ENCODE peak calls at places on chromosomes 6 and 20, in four cellular contexts. T is sigmoid colon, I is fibroblast of lung, E is prostate gland. L is an unnamed sample.

GRCh38 chr20:23508896-23509579 is 18.1 kb downstream of the CST8 start:
- DNase-seq in T (no peak), I (no peak), E (no peak), L (no peak)

GRCh38 chr6:148524976-148525375 is 182.3 kb downstream of the SASH1 start:
- DNase-seq in T (no peak), E (no peak), I (peak; percentile 85), L (no peak)

GRCh38 chr6:113073611-113074191 is 726.6 kb downstream of the RFPL4B start:
- DNase-seq in T (no peak), I (peak; percentile 67), E (no peak), L (no peak)

GRCh38 chr20:36462440-36463211 is 78.7 kb upstream of the MYL9 start:
- DNase-seq in T (peak; percentile 88), I (peak; percentile 55), E (peak; percentile 22), L (peak; percentile 42)

GRCh38 chr6:148624025-148624424 is 122.8 kb upstream of the UST start:
- DNase-seq in I (peak; percentile 20), E (no peak), T (no peak), L (peak; percentile 21)

GRCh38 chr6:31641370-31641769 is 11.1 kb downstream of the BAG6 start:
- DNase-seq in E (no peak), I (no peak), T (no peak), L (no peak)

GRCh38 chr20:33668087-33668790 is 1.5 kb downstream of the ACTL10 start:
- DNase-seq in I (no peak), E (no peak), T (peak; percentile 93), L (peak; percentile 84)

GRCh38 chr6:43665376-43665775 is 20.5 kb downstream of the RSPH9 start:
- DNase-seq in I (no peak), T (no peak), E (no peak), L (no peak)

GRCh38 chr6:150998992-150999975 is 133.8 kb downstream of the MTHFD1L start:
- DNase-seq in I (peak; percentile 54), E (no peak), T (no peak), L (no peak)

GRCh38 chr6:132130530-132131298 is 179.5 kb upstream of the CCN2 start:
- DNase-seq in E (peak; percentile 8), T (peak; percentile 71), I (peak; percentile 85), L (no peak)

GRCh38 chr6:89487864-89488263 is 54.9 kb downstream of the ANKRD6 start:
- DNase-seq in E (no peak), I (no peak), T (no peak), L (no peak)

GRCh38 chr6:39568896-39569295 is 156.3 kb downstream of the KIF6 start:
- DNase-seq in T (no peak), E (no peak), I (peak; percentile 71), L (no peak)

GRCh38 chr6:111784423-111784822 is 88.8 kb downstream of the FYN start:
- DNase-seq in E (no peak), I (peak; percentile 18), T (no peak), L (no peak)
- H3K4me1 ChIP-seq in E (no peaks in the 10 kb centered on the region), I (peaks cover 2% of the 10 kb centered on the region), T (no peaks in the 10 kb centered on the region), L (no peaks in the 10 kb centered on the region)

GRCh38 chr20:63297796-63298572 is 5.0 kb downstream of the COL20A1 start:
- DNase-seq in E (no peak), I (no peak), T (no peak), L (no peak)

GRCh38 chr20:63305393-63305792 is 12.4 kb downstream of the COL20A1 start:
- DNase-seq in I (no peak), T (no peak), E (no peak), L (no peak)

GRCh38 chr20:63298731-63299312 is 5.8 kb downstream of the COL20A1 start:
- DNase-seq in T (no peak), I (no peak), E (no peak), L (no peak)

GRCh38 chr20:63303095-63303666 is 10.2 kb downstream of the COL20A1 start:
- DNase-seq in E (no peak), I (no peak), T (no peak), L (no peak)

DNA sequence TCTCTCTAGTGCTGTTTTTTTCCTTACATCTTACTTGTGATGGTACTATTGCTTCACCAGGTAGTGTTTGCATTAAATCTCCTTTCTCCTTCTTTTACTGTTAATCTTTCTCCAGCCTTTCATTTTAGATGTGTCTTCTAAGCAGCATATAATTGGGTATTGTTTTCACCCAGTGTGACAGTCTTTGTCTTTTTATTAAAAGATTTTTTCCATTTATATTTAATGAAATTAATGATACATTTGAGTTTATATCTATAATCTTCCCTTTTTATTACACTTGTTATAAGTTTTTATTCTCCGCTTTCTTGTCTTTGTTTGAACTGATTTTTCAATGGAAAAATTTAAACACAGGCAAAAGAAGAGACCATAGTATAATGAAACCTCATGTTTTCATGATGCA is 8.7 kb downstream of the COL20A1 start:
- DNase-seq in T (no peak), I (no peak), E (no peak), L (no peak)
- H3K4me1 ChIP-seq in T (no peaks in the 10 kb centered on the region), I (no peaks in the 10 kb centered on the region), E (no peaks in the 10 kb centered on the region), L (no peaks in the 10 kb centered on the region)

DNA sequence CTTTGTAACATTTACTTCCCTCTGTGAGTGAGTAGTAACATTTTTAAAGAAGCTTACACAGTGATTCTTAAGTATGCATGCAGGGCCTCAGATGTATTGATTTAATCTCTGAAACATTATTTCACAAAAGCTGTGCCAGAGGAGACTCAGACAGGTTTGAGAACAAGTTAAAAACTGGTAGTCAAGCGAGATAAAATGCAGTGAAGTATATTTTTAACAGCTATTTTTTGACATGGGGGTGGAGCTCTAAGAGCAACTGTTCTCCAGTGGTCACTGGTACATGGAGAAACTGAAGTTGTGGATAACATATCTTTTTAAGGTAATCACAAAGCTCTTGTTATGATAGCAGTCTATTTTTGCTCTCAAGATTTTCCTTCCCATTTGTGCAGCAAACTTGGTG is 20.4 kb downstream of the DSTN start:
- DNase-seq in I (no peak), E (no peak), T (no peak), L (no peak)
- H3K4me1 ChIP-seq in I (peaks cover 5% of the 10 kb centered on the region), E (peaks cover 17% of the 10 kb centered on the region), T (no peaks in the 10 kb centered on the region), L (no peaks in the 10 kb centered on the region)

GRCh38 chr6:85403331-85404015 is 46.4 kb upstream of the NT5E start:
- DNase-seq in I (peak; percentile 77), T (no peak), E (no peak), L (no peak)
- H3K4me1 ChIP-seq in I (peaks cover 25% of the 10 kb centered on the region), T (no peaks in the 10 kb centered on the region), E (no peaks in the 10 kb centered on the region), L (peaks cover 10% of the 10 kb centered on the region)

DNA sequence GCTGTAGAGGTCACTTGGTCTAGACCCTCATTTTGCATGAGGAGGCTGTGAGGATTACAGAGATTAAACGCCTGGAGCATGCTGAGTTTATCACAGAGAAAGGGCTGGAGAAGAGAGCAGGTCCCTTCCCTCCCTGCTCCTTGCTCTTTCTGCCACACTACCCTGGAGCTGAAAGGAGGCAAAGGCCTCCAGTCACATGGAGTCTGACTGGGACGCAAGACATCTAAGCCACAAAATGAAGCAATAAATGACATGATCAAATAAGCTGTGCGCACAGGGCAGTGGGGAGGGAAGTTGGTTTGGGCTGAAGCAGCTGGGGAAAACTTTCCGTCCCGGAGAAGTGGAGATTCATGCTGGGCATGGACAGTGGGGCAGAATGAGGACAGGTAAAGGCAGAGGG is 33.3 kb downstream of the ATXN1 start:
- DNase-seq in T (no peak), I (no peak), E (no peak), L (no peak)
- H3K4me1 ChIP-seq in T (no peaks in the 10 kb centered on the region), I (peaks cover 19% of the 10 kb centered on the region), E (peaks cover 10% of the 10 kb centered on the region), L (peaks cover 7% of the 10 kb centered on the region)

GRCh38 chr20:59646487-59646886 is 42.1 kb downstream of the PHACTR3 start:
- DNase-seq in E (no peak), I (no peak), T (peak; percentile 18), L (peak; percentile 3)

GRCh38 chr20:59645316-59645715 is 41.0 kb downstream of the PHACTR3 start:
- DNase-seq in I (no peak), T (peak; percentile 21), E (no peak), L (peak; percentile 2)

GRCh38 chr20:59644371-59644939 is 40.1 kb downstream of the PHACTR3 start:
- DNase-seq in E (no peak), I (no peak), T (peak; percentile 20), L (peak; percentile 2)

GRCh38 chr20:59647271-59647670 is 42.9 kb downstream of the PHACTR3 start:
- DNase-seq in T (peak; percentile 15), I (no peak), E (no peak), L (peak; percentile 1)

GRCh38 chr20:59645761-59646171 is 41.4 kb downstream of the PHACTR3 start:
- DNase-seq in T (peak; percentile 52), I (no peak), E (no peak), L (peak; percentile 4)
- H3K4me1 ChIP-seq in T (no peaks in the 10 kb centered on the region), I (no peaks in the 10 kb centered on the region), E (no peaks in the 10 kb centered on the region), L (no peaks in the 10 kb centered on the region)

GRCh38 chr20:45039470-45039811 is 61.5 kb downstream of the KCNS1 start:
- DNase-seq in I (peak; percentile 36), T (no peak), E (no peak), L (no peak)
- H3K4me1 ChIP-seq in I (peaks cover 4% of the 10 kb centered on the region), T (no peaks in the 10 kb centered on the region), E (no peaks in the 10 kb centered on the region), L (no peaks in the 10 kb centered on the region)

GRCh38 chr20:63895886-63896135 is 885 bp downstream of the DNAJC5 start:
- DNase-seq in E (no peak), T (no peak), I (peak; percentile 25), L (no peak)
- H3K4me1 ChIP-seq in E (peaks cover 17% of the 10 kb centered on the region), T (no peaks in the 10 kb centered on the region), I (peaks cover 4% of the 10 kb centered on the region), L (peaks cover 9% of the 10 kb centered on the region)